ENCODE peak calls at places on chromosomes 7 and 10, in six cellular contexts. S, O, K, I, N and V are unnamed samples.

GRCh38 chr10:121437596-121437995 is 160.6 kb downstream of the FGFR2 start:
- DNase-seq in N (no peak), S (peak), O (no peak), I (no peak), K (no peak), V (no peak)

GRCh38 chr7:137545059-137545730 is 201.7 kb upstream of the PTN start:
- DNase-seq in K (no peak), O (no peak), I (no peak), N (no peak), S (no peak), V (no peak)

GRCh38 chr7:47574473-47575328 is 7.2 kb downstream of the TNS3 start:
- DNase-seq in S (no peak), O (no peak), N (peak), I (no peak), K (no peak), V (peak)

GRCh38 chr7:49638166-49638565 is 135.3 kb upstream of the VWC2 start:
- DNase-seq in N (no peak), S (no peak), K (no peak), I (no peak), O (no peak), V (no peak)

GRCh38 chr10:133326745-133327650 is 9.7 kb downstream of the CALY start:
- DNase-seq in N (peak), K (no peak), O (no peak), S (no peak), I (no peak), V (no peak)

GRCh38 chr7:45217358-45217757 is 59.8 kb downstream of the RAMP3 start:
- DNase-seq in I (peak), O (no peak), K (no peak), N (peak), S (no peak), V (no peak)

GRCh38 chr7:30433082-30433481 is 45.5 kb downstream of the NOD1 start:
- DNase-seq in O (no peak), S (peak), K (no peak), N (no peak), I (no peak), V (peak)

GRCh38 chr7:123624527-123625183 is 23.0 kb downstream of the ASB15 start:
- DNase-seq in K (peak), S (no peak), O (peak), I (no peak), N (peak), V (peak)

GRCh38 chr10:92542458-92542857 is 31.4 kb downstream of the IDE start:
- DNase-seq in N (no peak), O (no peak), S (no peak), I (no peak), K (no peak), V (no peak)

GRCh38 chr7:20896996-20897395 is 110.3 kb upstream of the SP8 start:
- DNase-seq in I (peak), N (no peak), K (no peak), S (no peak), O (peak), V (no peak)

GRCh38 chr10:120586471-120586872 is 129.4 kb downstream of the PLPP4 start:
- DNase-seq in K (no peak), O (peak), N (no peak), S (no peak), I (no peak), V (no peak)

GRCh38 chr7:115096262-115096661 is 174.4 kb downstream of the MDFIC start:
- DNase-seq in S (no peak), O (no peak), I (no peak), N (no peak), K (no peak), V (no peak)

GRCh38 chr10:43295436-43295835 is 28.6 kb upstream of the RASGEF1A start:
- DNase-seq in O (no peak), I (no peak), K (no peak), N (no peak), S (no peak), V (no peak)

GRCh38 chr7:81926154-81926553 is 156.3 kb upstream of the HGF start:
- DNase-seq in S (no peak), O (no peak), N (no peak), K (no peak), I (no peak), V (no peak)

GRCh38 chr10:112914288-112914952 is 35.6 kb upstream of the TCF7L2 start:
- DNase-seq in K (no peak), N (no peak), I (no peak), S (no peak), O (no peak), V (no peak)

GRCh38 chr7:93751421-93751820 is 139.1 kb downstream of the TFPI2 start:
- DNase-seq in S (no peak), N (no peak), I (no peak), O (peak), K (no peak), V (no peak)

GRCh38 chr10:120460776-120461175 is 3.7 kb downstream of the PLPP4 start:
- DNase-seq in K (no peak), O (peak), N (no peak), I (peak), S (no peak), V (no peak)

GRCh38 chr10:103709341-103709920 is 145.9 kb downstream of the SH3PXD2A start:
- DNase-seq in S (no peak), O (peak), N (no peak), K (no peak), I (peak), V (no peak)

GRCh38 chr7:28759373-28760013 is 198.6 kb downstream of the TRIL start:
- DNase-seq in S (no peak), K (no peak), I (no peak), N (no peak), O (no peak), V (no peak)

GRCh38 chr7:28754027-28754426 is 204.1 kb downstream of the TRIL start:
- DNase-seq in O (no peak), N (no peak), K (no peak), I (no peak), S (peak), V (no peak)

GRCh38 chr7:28758186-28758585 is 199.9 kb downstream of the TRIL start:
- DNase-seq in O (no peak), K (no peak), S (no peak), N (no peak), I (no peak), V (no peak)

GRCh38 chr7:28750981-28751380 is 207.1 kb downstream of the TRIL start:
- DNase-seq in N (no peak), S (no peak), K (no peak), I (no peak), O (no peak), V (no peak)

DNA sequence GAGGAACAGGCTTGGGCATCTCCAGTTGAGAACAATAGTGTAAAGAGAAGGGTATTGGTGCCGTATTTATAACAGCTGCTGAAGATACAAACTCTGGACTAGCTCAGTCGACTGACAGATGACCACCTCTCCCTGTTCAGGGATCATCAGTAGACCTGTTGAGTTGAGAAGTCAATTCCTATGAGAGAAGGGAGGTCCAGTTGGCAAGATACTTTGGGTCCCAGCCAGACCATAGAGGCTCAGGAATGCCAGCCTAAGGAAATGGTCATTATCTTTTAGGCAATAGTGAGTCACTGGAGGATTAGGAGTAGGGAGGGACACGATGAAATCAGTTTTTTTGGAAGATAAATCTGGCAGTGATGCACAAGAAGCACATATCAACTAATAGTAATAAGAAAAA is 202.9 kb downstream of the TRIL start:
- DNase-seq in N (no peak), K (no peak), O (no peak), S (no peak), I (peak), V (no peak)
- H3K27ac ChIP-seq in N (no peak), K (no peak), O (no peak), S (no peak), I (no peak), V (no peak)

GRCh38 chr7:43292384-43292783 is 179.9 kb downstream of the HECW1 start:
- DNase-seq in K (no peak), O (no peak), S (no peak), N (no peak), I (no peak), V (no peak)
- H3K27ac ChIP-seq in K (no peak), O (no peak), S (no peak), N (peak), I (no peak), V (no peak)

GRCh38 chr10:114061148-114061547 is 17.5 kb downstream of the ADRB1 start:
- DNase-seq in I (peak), K (no peak), N (no peak), S (no peak), O (peak), V (no peak)
- H3K27ac ChIP-seq in I (peak), K (no peak), N (no peak), S (no peak), O (peak), V (no peak)

GRCh38 chr10:123346581-123346980 is 192.4 kb downstream of the BUB3 start:
- DNase-seq in K (no peak), I (no peak), N (no peak), O (no peak), S (no peak), V (no peak)
- H3K27ac ChIP-seq in K (no peak), I (no peak), N (no peak), O (no peak), S (no peak), V (no peak)

GRCh38 chr7:139869886-139870285 is 40.8 kb downstream of the TBXAS1 start:
- DNase-seq in N (no peak), I (no peak), O (no peak), K (no peak), S (no peak), V (no peak)

GRCh38 chr7:139870406-139870805 is 41.3 kb downstream of the TBXAS1 start:
- DNase-seq in K (no peak), O (no peak), S (no peak), I (no peak), N (no peak), V (no peak)

GRCh38 chr7:139873593-139874374 is 44.7 kb downstream of the TBXAS1 start:
- DNase-seq in O (no peak), S (peak), N (no peak), K (no peak), I (no peak), V (no peak)

GRCh38 chr7:139871820-139872219 is 42.8 kb downstream of the TBXAS1 start:
- DNase-seq in I (no peak), S (no peak), K (no peak), N (no peak), O (no peak), V (no peak)

GRCh38 chr7:139871276-139871675 is 42.2 kb downstream of the TBXAS1 start:
- DNase-seq in I (no peak), N (no peak), O (no peak), S (no peak), K (no peak), V (no peak)
- H3K27ac ChIP-seq in I (no peak), N (no peak), O (no peak), S (no peak), K (no peak), V (no peak)

GRCh38 chr7:64046041-64046389 is 781 bp downstream of the ZNF727 start:
- DNase-seq in O (no peak), I (no peak), N (no peak), K (no peak), S (no peak), V (no peak)
- H3K27ac ChIP-seq in O (no peak), I (no peak), N (no peak), K (no peak), S (peak), V (no peak)

DNA sequence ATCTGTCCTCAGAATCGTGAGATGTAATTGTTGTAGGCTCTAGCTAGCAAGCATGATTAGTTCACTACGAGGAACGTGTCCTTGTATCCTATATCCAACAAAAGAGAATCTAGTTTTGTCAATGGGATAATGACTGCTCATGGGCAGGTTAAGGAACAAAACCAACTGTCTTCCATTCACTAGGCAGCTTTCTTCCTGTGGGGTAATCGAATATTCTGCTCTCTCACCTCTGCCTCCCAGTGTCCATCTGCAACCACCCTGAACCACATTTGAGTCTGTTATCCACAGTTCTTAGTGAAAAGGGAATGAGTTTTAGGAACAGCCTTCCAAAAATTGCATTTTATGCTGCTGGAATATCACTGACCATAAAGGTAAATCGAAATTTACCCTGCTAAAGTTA is 247.2 kb downstream of the PARD3 start:
- DNase-seq in I (no peak), K (no peak), N (no peak), S (no peak), O (no peak), V (no peak)
- H3K27ac ChIP-seq in I (no peak), K (no peak), N (peak), S (no peak), O (no peak), V (no peak)

DNA sequence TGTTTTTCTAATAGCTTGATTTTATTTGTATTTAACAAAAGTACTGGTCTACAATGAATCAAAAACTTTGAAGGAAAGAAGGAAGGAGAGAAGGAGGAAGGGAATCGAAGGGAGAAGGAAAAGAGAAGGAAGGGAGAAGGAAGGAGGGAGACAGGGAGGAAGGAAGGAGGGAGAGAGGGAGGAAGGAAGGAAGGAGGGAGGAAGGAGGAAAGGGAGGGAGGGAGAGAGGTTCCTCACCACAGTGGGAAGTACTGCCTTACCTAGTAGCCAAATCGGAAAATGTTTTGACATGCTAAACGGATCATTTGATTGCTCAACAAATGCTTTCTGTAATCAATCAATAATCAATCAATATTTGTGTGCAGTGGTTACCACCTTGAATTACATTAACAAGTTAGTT is 225.8 kb upstream of the CELF2 start:
- DNase-seq in O (no peak), K (no peak), S (no peak), I (no peak), N (no peak), V (no peak)
- H3K27ac ChIP-seq in O (peak), K (no peak), S (peak), I (no peak), N (no peak), V (no peak)

GRCh38 chr10:7481382-7481765 is 70.5 kb upstream of the SFMBT2 start:
- DNase-seq in K (no peak), I (no peak), N (no peak), S (no peak), O (peak), V (no peak)
- H3K27ac ChIP-seq in K (no peak), I (no peak), N (no peak), S (no peak), O (no peak), V (no peak)

GRCh38 chr10:599767-600166 is 89.7 kb downstream of the DIP2C start:
- DNase-seq in O (no peak), N (no peak), I (no peak), K (no peak), S (no peak), V (no peak)
- H3K27ac ChIP-seq in O (no peak), N (no peak), I (no peak), K (no peak), S (no peak), V (no peak)